ENCODE peak calls at places on chromosome 12, in seven cellular contexts. One of them, this sample, is unnamed. For H3K4me1, the result is how much of the 10 kb centered on the place peaks cover.

GRCh38 chr12:96238336-96239031 is 44.3 kb downstream of the ELK3 start:
- DNase-seq in mesenchymal stem cell: no peak
- DNase-seq in mucosa of descending colon: no peak
- DNase-seq in CD8-positive, alpha-beta memory T cell: no peak
- DNase-seq in RWPE2: peak
- DNase-seq in left ventricle myocardium inferior: peak
- DNase-seq in right lobe of liver: no peak
- DNase-seq in this sample: no peak

GRCh38 chr12:125922328-125922727 is 857.1 kb downstream of the AACS start:
- DNase-seq in mesenchymal stem cell: no peak
- DNase-seq in mucosa of descending colon: no peak
- DNase-seq in CD8-positive, alpha-beta memory T cell: no peak
- DNase-seq in RWPE2: no peak
- DNase-seq in left ventricle myocardium inferior: no peak
- DNase-seq in right lobe of liver: no peak
- DNase-seq in this sample: no peak

GRCh38 chr12:71014180-71014785 is 93.7 kb upstream of the PTPRR start:
- DNase-seq in mesenchymal stem cell: peak
- DNase-seq in mucosa of descending colon: no peak
- DNase-seq in CD8-positive, alpha-beta memory T cell: no peak
- DNase-seq in RWPE2: no peak
- DNase-seq in left ventricle myocardium inferior: no peak
- DNase-seq in right lobe of liver: no peak
- DNase-seq in this sample: no peak

GRCh38 chr12:57235728-57236131 is 6.2 kb downstream of the SHMT2 start:
- DNase-seq in mesenchymal stem cell: no peak
- DNase-seq in mucosa of descending colon: peak
- DNase-seq in CD8-positive, alpha-beta memory T cell: no peak
- DNase-seq in RWPE2: peak
- DNase-seq in left ventricle myocardium inferior: no peak
- DNase-seq in right lobe of liver: peak
- DNase-seq in this sample: no peak

GRCh38 chr12:52086366-52086765 is 6.9 kb downstream of the SMIM41 start:
- DNase-seq in mesenchymal stem cell: no peak
- DNase-seq in mucosa of descending colon: peak
- DNase-seq in CD8-positive, alpha-beta memory T cell: no peak
- DNase-seq in RWPE2: no peak
- DNase-seq in left ventricle myocardium inferior: no peak
- DNase-seq in right lobe of liver: peak
- DNase-seq in this sample: peak

GRCh38 chr12:132366341-132366861 is 37.0 kb upstream of the GALNT9 start:
- DNase-seq in mesenchymal stem cell: no peak
- DNase-seq in mucosa of descending colon: peak
- DNase-seq in CD8-positive, alpha-beta memory T cell: peak
- DNase-seq in RWPE2: peak
- DNase-seq in left ventricle myocardium inferior: no peak
- DNase-seq in right lobe of liver: peak
- DNase-seq in this sample: no peak

GRCh38 chr12:118376089-118377004 is at the start of gene SUDS3:
- DNase-seq in mesenchymal stem cell: peak
- DNase-seq in mucosa of descending colon: peak
- DNase-seq in CD8-positive, alpha-beta memory T cell: peak
- DNase-seq in RWPE2: peak
- DNase-seq in left ventricle myocardium inferior: peak
- DNase-seq in right lobe of liver: peak
- DNase-seq in this sample: peak

GRCh38 chr12:52600941-52601481 is at the start of gene KRT72:
- DNase-seq in mesenchymal stem cell: no peak
- DNase-seq in mucosa of descending colon: no peak
- DNase-seq in CD8-positive, alpha-beta memory T cell: no peak
- DNase-seq in RWPE2: peak
- DNase-seq in left ventricle myocardium inferior: no peak
- DNase-seq in right lobe of liver: no peak
- DNase-seq in this sample: no peak

DNA sequence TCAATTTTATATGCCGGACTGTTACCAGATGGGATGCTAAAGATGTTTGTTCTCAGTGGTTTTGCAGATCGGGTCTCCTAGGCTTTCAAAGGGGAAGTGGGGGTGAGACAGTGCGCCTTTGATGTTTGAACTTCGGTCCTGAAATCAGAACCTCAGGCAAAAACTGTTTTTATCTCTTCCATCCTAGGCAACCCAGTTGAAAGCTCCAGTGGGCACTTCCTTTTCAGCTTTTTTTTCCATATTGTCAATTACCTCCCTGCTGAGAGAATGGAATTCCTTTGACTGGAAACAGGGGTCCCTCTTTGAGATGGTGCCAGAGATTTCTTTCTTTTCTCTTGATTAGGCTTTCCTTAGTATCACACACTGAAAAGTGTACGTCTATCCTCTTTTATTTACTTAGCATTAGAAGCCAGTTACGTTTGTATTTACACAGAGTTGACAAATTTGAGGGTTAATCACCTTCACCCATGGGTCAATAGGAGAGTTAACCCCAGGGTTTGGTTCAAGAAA is 40.0 kb downstream of the NUAK1 start:
- DNase-seq in mesenchymal stem cell: no peak
- DNase-seq in mucosa of descending colon: no peak
- DNase-seq in CD8-positive, alpha-beta memory T cell: no peak
- DNase-seq in RWPE2: no peak
- DNase-seq in left ventricle myocardium inferior: no peak
- DNase-seq in right lobe of liver: no peak
- DNase-seq in this sample: no peak
- H3K4me1 ChIP-seq in mesenchymal stem cell: under half
- H3K4me1 ChIP-seq in mucosa of descending colon: under half
- H3K4me1 ChIP-seq in CD8-positive, alpha-beta memory T cell: under half
- H3K4me1 ChIP-seq in RWPE2: under half
- H3K4me1 ChIP-seq in left ventricle myocardium inferior: half or more
- H3K4me1 ChIP-seq in right lobe of liver: under half
- H3K4me1 ChIP-seq in this sample: under half

GRCh38 chr12:1716215-1716862 is 25.5 kb downstream of the ADIPOR2 start:
- DNase-seq in mesenchymal stem cell: no peak
- DNase-seq in mucosa of descending colon: no peak
- DNase-seq in CD8-positive, alpha-beta memory T cell: no peak
- DNase-seq in RWPE2: no peak
- DNase-seq in left ventricle myocardium inferior: no peak
- DNase-seq in right lobe of liver: no peak
- DNase-seq in this sample: no peak
- H3K4me1 ChIP-seq in mesenchymal stem cell: under half
- H3K4me1 ChIP-seq in mucosa of descending colon: under half
- H3K4me1 ChIP-seq in CD8-positive, alpha-beta memory T cell: under half
- H3K4me1 ChIP-seq in RWPE2: under half
- H3K4me1 ChIP-seq in left ventricle myocardium inferior: half or more
- H3K4me1 ChIP-seq in right lobe of liver: half or more
- H3K4me1 ChIP-seq in this sample: under half

GRCh38 chr12:65656904-65657351 is 167.4 kb upstream of the HMGA2 start:
- DNase-seq in mesenchymal stem cell: peak
- DNase-seq in mucosa of descending colon: no peak
- DNase-seq in CD8-positive, alpha-beta memory T cell: no peak
- DNase-seq in RWPE2: no peak
- DNase-seq in left ventricle myocardium inferior: no peak
- DNase-seq in right lobe of liver: no peak
- DNase-seq in this sample: no peak
- H3K4me1 ChIP-seq in mesenchymal stem cell: under half
- H3K4me1 ChIP-seq in mucosa of descending colon: under half
- H3K4me1 ChIP-seq in CD8-positive, alpha-beta memory T cell: under half
- H3K4me1 ChIP-seq in RWPE2: under half
- H3K4me1 ChIP-seq in left ventricle myocardium inferior: under half
- H3K4me1 ChIP-seq in right lobe of liver: under half
- H3K4me1 ChIP-seq in this sample: under half

GRCh38 chr12:127172857-127173256 is 1094.1 kb upstream of the TMEM132C start:
- DNase-seq in mesenchymal stem cell: peak
- DNase-seq in mucosa of descending colon: no peak
- DNase-seq in CD8-positive, alpha-beta memory T cell: no peak
- DNase-seq in RWPE2: no peak
- DNase-seq in left ventricle myocardium inferior: no peak
- DNase-seq in right lobe of liver: no peak
- DNase-seq in this sample: no peak
- H3K4me1 ChIP-seq in mesenchymal stem cell: under half
- H3K4me1 ChIP-seq in mucosa of descending colon: under half
- H3K4me1 ChIP-seq in CD8-positive, alpha-beta memory T cell: under half
- H3K4me1 ChIP-seq in RWPE2: under half
- H3K4me1 ChIP-seq in left ventricle myocardium inferior: under half
- H3K4me1 ChIP-seq in right lobe of liver: under half
- H3K4me1 ChIP-seq in this sample: under half

GRCh38 chr12:65949009-65949623 is 124.8 kb downstream of the HMGA2 start:
- DNase-seq in mesenchymal stem cell: no peak
- DNase-seq in mucosa of descending colon: no peak
- DNase-seq in CD8-positive, alpha-beta memory T cell: no peak
- DNase-seq in RWPE2: no peak
- DNase-seq in left ventricle myocardium inferior: no peak
- DNase-seq in right lobe of liver: no peak
- DNase-seq in this sample: no peak
- H3K4me1 ChIP-seq in mesenchymal stem cell: under half
- H3K4me1 ChIP-seq in mucosa of descending colon: under half
- H3K4me1 ChIP-seq in CD8-positive, alpha-beta memory T cell: under half
- H3K4me1 ChIP-seq in RWPE2: half or more
- H3K4me1 ChIP-seq in left ventricle myocardium inferior: under half
- H3K4me1 ChIP-seq in right lobe of liver: under half
- H3K4me1 ChIP-seq in this sample: under half

GRCh38 chr12:53780323-53780722 is 28.5 kb upstream of the CISTR start:
- DNase-seq in mesenchymal stem cell: no peak
- DNase-seq in mucosa of descending colon: no peak
- DNase-seq in CD8-positive, alpha-beta memory T cell: no peak
- DNase-seq in RWPE2: no peak
- DNase-seq in left ventricle myocardium inferior: no peak
- DNase-seq in right lobe of liver: no peak
- DNase-seq in this sample: no peak
- H3K4me1 ChIP-seq in mesenchymal stem cell: under half
- H3K4me1 ChIP-seq in mucosa of descending colon: under half
- H3K4me1 ChIP-seq in CD8-positive, alpha-beta memory T cell: under half
- H3K4me1 ChIP-seq in RWPE2: under half
- H3K4me1 ChIP-seq in left ventricle myocardium inferior: under half
- H3K4me1 ChIP-seq in right lobe of liver: under half
- H3K4me1 ChIP-seq in this sample: under half

GRCh38 chr12:7853557-7853956 is 19.2 kb downstream of the SLC2A14 start:
- DNase-seq in mesenchymal stem cell: no peak
- DNase-seq in mucosa of descending colon: no peak
- DNase-seq in CD8-positive, alpha-beta memory T cell: no peak
- DNase-seq in RWPE2: no peak
- DNase-seq in left ventricle myocardium inferior: no peak
- DNase-seq in right lobe of liver: no peak
- DNase-seq in this sample: no peak

GRCh38 chr12:7856516-7856915 is 16.2 kb downstream of the SLC2A14 start:
- DNase-seq in mesenchymal stem cell: peak
- DNase-seq in mucosa of descending colon: no peak
- DNase-seq in CD8-positive, alpha-beta memory T cell: no peak
- DNase-seq in RWPE2: no peak
- DNase-seq in left ventricle myocardium inferior: no peak
- DNase-seq in right lobe of liver: no peak
- DNase-seq in this sample: no peak

GRCh38 chr12:7864751-7865150 is 8.0 kb downstream of the SLC2A14 start:
- DNase-seq in mesenchymal stem cell: no peak
- DNase-seq in mucosa of descending colon: no peak
- DNase-seq in CD8-positive, alpha-beta memory T cell: no peak
- DNase-seq in RWPE2: no peak
- DNase-seq in left ventricle myocardium inferior: no peak
- DNase-seq in right lobe of liver: no peak
- DNase-seq in this sample: no peak

GRCh38 chr12:7857916-7858315 is 14.8 kb downstream of the SLC2A14 start:
- DNase-seq in mesenchymal stem cell: no peak
- DNase-seq in mucosa of descending colon: no peak
- DNase-seq in CD8-positive, alpha-beta memory T cell: no peak
- DNase-seq in RWPE2: no peak
- DNase-seq in left ventricle myocardium inferior: no peak
- DNase-seq in right lobe of liver: no peak
- DNase-seq in this sample: no peak

GRCh38 chr12:7859552-7859951 is 13.2 kb downstream of the SLC2A14 start:
- DNase-seq in mesenchymal stem cell: peak
- DNase-seq in mucosa of descending colon: no peak
- DNase-seq in CD8-positive, alpha-beta memory T cell: no peak
- DNase-seq in RWPE2: no peak
- DNase-seq in left ventricle myocardium inferior: no peak
- DNase-seq in right lobe of liver: no peak
- DNase-seq in this sample: no peak
- H3K4me1 ChIP-seq in mesenchymal stem cell: under half
- H3K4me1 ChIP-seq in mucosa of descending colon: under half
- H3K4me1 ChIP-seq in CD8-positive, alpha-beta memory T cell: under half
- H3K4me1 ChIP-seq in RWPE2: under half
- H3K4me1 ChIP-seq in left ventricle myocardium inferior: under half
- H3K4me1 ChIP-seq in right lobe of liver: under half
- H3K4me1 ChIP-seq in this sample: under half

DNA sequence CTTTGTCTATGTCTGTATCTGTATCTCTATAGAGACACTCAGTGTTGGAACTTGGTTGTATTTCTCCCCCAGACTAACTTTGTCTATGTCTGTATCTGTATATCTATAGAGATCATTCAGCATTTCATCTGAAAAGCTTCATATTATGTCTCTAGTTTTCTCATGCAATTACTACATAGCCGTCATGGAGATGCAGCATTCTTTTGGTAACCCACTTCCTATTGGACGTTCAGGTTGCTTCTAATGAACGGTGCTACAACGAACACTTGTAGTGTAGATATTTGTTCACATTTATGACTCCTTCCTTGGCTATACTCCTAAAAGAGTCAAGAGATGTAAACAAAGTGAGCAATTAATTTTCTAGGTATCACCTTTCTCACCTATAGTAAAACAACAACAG is 81.5 kb upstream of the KCNA1 start:
- DNase-seq in mesenchymal stem cell: no peak
- DNase-seq in mucosa of descending colon: no peak
- DNase-seq in CD8-positive, alpha-beta memory T cell: no peak
- DNase-seq in RWPE2: no peak
- DNase-seq in left ventricle myocardium inferior: no peak
- DNase-seq in right lobe of liver: no peak
- DNase-seq in this sample: no peak
- H3K4me1 ChIP-seq in mesenchymal stem cell: under half
- H3K4me1 ChIP-seq in mucosa of descending colon: under half
- H3K4me1 ChIP-seq in CD8-positive, alpha-beta memory T cell: half or more
- H3K4me1 ChIP-seq in RWPE2: under half
- H3K4me1 ChIP-seq in left ventricle myocardium inferior: under half
- H3K4me1 ChIP-seq in right lobe of liver: under half
- H3K4me1 ChIP-seq in this sample: under half

GRCh38 chr12:20440408-20440807 is 72.1 kb downstream of the PDE3A start:
- DNase-seq in mesenchymal stem cell: no peak
- DNase-seq in mucosa of descending colon: no peak
- DNase-seq in CD8-positive, alpha-beta memory T cell: no peak
- DNase-seq in RWPE2: no peak
- DNase-seq in left ventricle myocardium inferior: no peak
- DNase-seq in right lobe of liver: no peak
- DNase-seq in this sample: no peak
- H3K4me1 ChIP-seq in mesenchymal stem cell: under half
- H3K4me1 ChIP-seq in mucosa of descending colon: under half
- H3K4me1 ChIP-seq in CD8-positive, alpha-beta memory T cell: under half
- H3K4me1 ChIP-seq in RWPE2: under half
- H3K4me1 ChIP-seq in left ventricle myocardium inferior: half or more
- H3K4me1 ChIP-seq in right lobe of liver: under half
- H3K4me1 ChIP-seq in this sample: under half

DNA sequence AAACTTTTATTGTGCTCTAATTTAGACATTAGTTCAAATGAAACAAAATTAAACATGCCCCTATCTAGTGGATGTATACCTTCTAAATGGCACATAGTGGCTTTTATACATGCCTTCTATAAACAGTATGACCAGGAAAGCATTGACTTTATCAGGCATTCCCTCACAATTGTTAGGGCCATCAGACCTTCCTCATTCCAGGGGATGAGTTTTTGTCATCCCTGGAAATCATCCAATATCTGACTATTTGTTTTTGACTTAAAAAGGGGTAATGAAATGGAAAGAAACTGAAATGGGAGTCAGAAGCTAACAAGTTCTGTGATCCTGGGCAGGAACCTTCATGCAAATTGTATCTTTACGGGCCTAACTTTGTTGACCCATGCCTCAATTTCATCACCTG is 58.0 kb downstream of the BICDL1 start:
- DNase-seq in mesenchymal stem cell: no peak
- DNase-seq in mucosa of descending colon: no peak
- DNase-seq in CD8-positive, alpha-beta memory T cell: no peak
- DNase-seq in RWPE2: no peak
- DNase-seq in left ventricle myocardium inferior: no peak
- DNase-seq in right lobe of liver: no peak
- DNase-seq in this sample: no peak
- H3K4me1 ChIP-seq in mesenchymal stem cell: under half
- H3K4me1 ChIP-seq in mucosa of descending colon: under half
- H3K4me1 ChIP-seq in CD8-positive, alpha-beta memory T cell: under half
- H3K4me1 ChIP-seq in RWPE2: under half
- H3K4me1 ChIP-seq in left ventricle myocardium inferior: under half
- H3K4me1 ChIP-seq in right lobe of liver: under half
- H3K4me1 ChIP-seq in this sample: under half